ENCODE peak calls at places on chromosomes 3 and 15, in four cellular contexts. A is endodermal cell, T is mesothelial cell of epicardium, O is HCT116. S is an unnamed sample.

GRCh38 chr3:186520957-186521842 is 23.0 kb downstream of the CRYGS start:
- DNase-seq in A (no peak), T (no peak), O (no peak), S (peak; percentile 45)

GRCh38 chr15:25170781-25171110 is 216.0 kb downstream of the SNRPN start:
- DNase-seq in A (peak; percentile 21), T (no peak), O (no peak), S (peak; percentile 16)

GRCh38 chr15:77527164-77527778 is 105.4 kb downstream of the LINGO1 start:
- DNase-seq in A (peak; percentile 84), T (peak; percentile 65), O (no peak), S (no peak)

GRCh38 chr15:99409097-99409473 is 156.7 kb upstream of the MEF2A start:
- DNase-seq in A (peak; percentile 85), T (no peak), O (peak; percentile 38), S (peak; percentile 64)

GRCh38 chr3:150911780-150912179 is 6.5 kb upstream of the MINDY4B start:
- DNase-seq in A (no peak), T (no peak), O (no peak), S (no peak)

GRCh38 chr15:99324082-99324620 is 72.9 kb downstream of the LRRC28 start:
- DNase-seq in A (no peak), T (no peak), O (peak; percentile 76), S (no peak)

GRCh38 chr3:87771338-87772059 is 287.3 kb downstream of the CGGBP1 start:
- DNase-seq in A (peak; percentile 74), T (no peak), O (peak; percentile 13), S (peak; percentile 18)

GRCh38 chr3:59480486-59480995 is 430.7 kb upstream of the CFAP20DC start:
- DNase-seq in A (no peak), T (no peak), O (no peak), S (no peak)

GRCh38 chr3:122969585-122970453 is 57.7 kb downstream of the SEMA5B start:
- DNase-seq in A (no peak), T (no peak), O (no peak), S (no peak)

GRCh38 chr3:99875925-99876781 is 58.5 kb downstream of the CMSS1 start:
- DNase-seq in A (peak; percentile 95), T (peak; percentile 70), O (no peak), S (peak; percentile 85)

GRCh38 chr3:100811779-100812507 is 102.6 kb downstream of the TFG start:
- DNase-seq in A (no peak), T (no peak), O (no peak), S (no peak)

GRCh38 chr3:107132674-107133073 is 244.6 kb upstream of the CCDC54 start:
- DNase-seq in A (no peak), T (no peak), O (no peak), S (no peak)

GRCh38 chr3:42451546-42452230 is 41.3 kb upstream of the LYZL4 start:
- DNase-seq in A (no peak), T (no peak), O (no peak), S (no peak)

GRCh38 chr15:93035953-93036810 is 52.8 kb downstream of the RGMA start:
- DNase-seq in A (peak; percentile 83), T (no peak), O (peak; percentile 37), S (peak; percentile 86)

GRCh38 chr3:64023861-64024223 is 548 bp upstream of the PSMD6 start:
- DNase-seq in A (no peak), T (no peak), O (no peak), S (no peak)

DNA sequence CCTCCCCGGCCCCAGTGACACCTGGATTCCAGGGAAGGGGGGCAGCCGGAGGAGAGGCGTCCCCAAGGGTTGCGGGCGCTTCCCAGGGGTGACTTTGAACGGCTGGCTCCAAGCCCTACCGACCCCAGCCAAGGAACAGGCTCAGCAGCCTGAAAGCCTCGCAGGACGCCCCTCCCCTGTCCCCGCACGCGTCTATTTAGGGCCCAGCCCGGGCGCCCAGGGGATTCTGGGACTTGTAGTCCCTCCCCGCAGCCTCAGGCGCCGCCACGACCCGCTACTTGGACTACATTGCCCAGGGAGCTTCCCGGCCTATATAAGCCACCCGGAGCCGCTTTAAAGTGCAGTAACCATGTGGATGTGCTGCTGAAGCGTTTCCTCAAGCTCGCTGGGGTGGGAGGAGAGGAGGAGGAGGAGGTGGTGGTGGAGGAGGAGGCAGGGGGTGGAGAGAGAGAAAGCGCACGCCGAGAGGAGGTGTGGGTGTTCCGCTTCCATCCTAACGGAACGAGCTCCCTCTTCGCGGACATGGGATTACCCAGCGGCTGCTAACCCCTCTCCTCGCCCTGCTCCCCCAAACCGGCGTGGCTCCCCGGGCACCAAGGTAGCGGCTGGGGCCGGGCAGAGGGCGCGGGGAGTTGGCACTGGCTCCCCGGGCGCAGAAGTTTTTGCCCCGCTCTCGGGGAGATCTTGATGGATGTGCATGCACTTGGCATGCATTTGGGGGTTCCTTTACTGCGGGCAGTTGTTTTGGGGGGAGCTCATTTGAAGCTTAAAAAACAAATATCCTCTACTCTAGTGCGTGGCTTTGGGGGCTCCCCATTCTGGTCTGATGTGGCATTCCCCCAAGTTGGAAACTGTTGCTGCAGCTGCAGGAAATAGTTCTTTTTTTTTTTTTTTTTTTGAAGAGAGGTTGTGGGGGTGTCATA is at the start of gene ITPR1:
- DNase-seq in A (peak; percentile 100), T (peak; percentile 92), O (peak; percentile 93), S (peak; percentile 97)
- TF ChIP-seq CTCF in A (no peak), T (no peak), O (no peak), S (no peak)

GRCh38 chr3:156702367-156702766 is 28.0 kb downstream of the TIPARP start:
- DNase-seq in A (no peak), T (no peak), O (no peak), S (no peak)

GRCh38 chr3:156710429-156710828 is 36.0 kb downstream of the TIPARP start:
- DNase-seq in A (no peak), T (no peak), O (no peak), S (no peak)

GRCh38 chr3:156705761-156706631 is 31.6 kb downstream of the TIPARP start:
- DNase-seq in A (no peak), T (no peak), O (no peak), S (peak; percentile 28)

GRCh38 chr3:156704370-156705036 is 30.1 kb downstream of the TIPARP start:
- DNase-seq in A (no peak), T (no peak), O (no peak), S (no peak)
- TF ChIP-seq CTCF in A (no peak), T (no peak), O (no peak), S (no peak)

DNA sequence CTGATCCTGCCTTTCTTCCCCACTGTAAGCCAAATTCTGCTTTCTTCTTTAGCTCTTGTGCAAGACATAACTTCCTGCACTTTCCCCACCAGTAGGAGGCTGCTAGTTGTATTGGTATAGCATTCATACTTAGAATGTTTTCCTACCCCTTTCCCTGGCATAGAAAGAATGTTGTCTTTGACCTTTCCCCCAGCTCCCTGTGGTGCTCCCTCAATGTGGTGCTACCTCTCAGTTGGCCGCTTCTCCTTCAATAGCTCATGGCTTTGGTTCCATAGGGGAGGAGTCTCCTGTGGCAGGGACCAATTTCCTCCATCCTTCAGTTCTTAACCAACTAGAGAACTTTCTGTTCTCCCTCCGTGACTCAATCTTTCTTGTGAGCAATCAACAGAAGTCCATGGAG is 67.5 kb upstream of the AKAP13 start:
- DNase-seq in A (peak; percentile 80), T (no peak), O (no peak), S (no peak)
- TF ChIP-seq CTCF in A (peak; percentile 37), T (no peak), O (no peak), S (no peak)

GRCh38 chr3:69385723-69386483 is at the start of gene FRMD4B:
- DNase-seq in A (peak; percentile 81), T (no peak), O (no peak), S (peak; percentile 73)
- TF ChIP-seq CTCF in A (peak; percentile 59), T (no peak), O (no peak), S (peak; percentile 33)

GRCh38 chr3:179421500-179421899 is 29.8 kb downstream of the GNB4 start:
- DNase-seq in A (peak; percentile 55), T (no peak), O (no peak), S (no peak)
- TF ChIP-seq CTCF in A (peak; percentile 67), T (no peak), O (no peak), S (no peak)

S was measured in GM13976.